ENCODE peak calls at places on chromosomes 5 and 9, in five cellular contexts. One of them, this sample, is unnamed.

GRCh38 chr5:73448072-73448432 is 525 bp downstream of the FOXD1 start:
- DNase-seq in HepG2: no peak
- DNase-seq in K562: peak
- DNase-seq in A549: no peak
- DNase-seq in GM12878: no peak
- DNase-seq in this sample: peak

GRCh38 chr5:110865400-110866094 is 126.7 kb downstream of the SLC25A46 start:
- DNase-seq in HepG2: peak
- DNase-seq in K562: peak
- DNase-seq in A549: peak
- DNase-seq in GM12878: no peak
- DNase-seq in this sample: peak

GRCh38 chr9:75130621-75131020 is 42.3 kb downstream of the OSTF1 start:
- DNase-seq in HepG2: no peak
- DNase-seq in K562: no peak
- DNase-seq in A549: no peak
- DNase-seq in GM12878: no peak
- DNase-seq in this sample: no peak

GRCh38 chr9:90274725-90275124 is 367.9 kb downstream of the DIRAS2 start:
- DNase-seq in HepG2: no peak
- DNase-seq in K562: no peak
- DNase-seq in A549: no peak
- DNase-seq in GM12878: no peak
- DNase-seq in this sample: peak

GRCh38 chr5:84303315-84303714 is 81.4 kb downstream of the EDIL3 start:
- DNase-seq in HepG2: no peak
- DNase-seq in K562: no peak
- DNase-seq in A549: no peak
- DNase-seq in GM12878: no peak
- DNase-seq in this sample: no peak

GRCh38 chr9:2260401-2261306 is 245.5 kb downstream of the SMARCA2 start:
- DNase-seq in HepG2: no peak
- DNase-seq in K562: no peak
- DNase-seq in A549: peak
- DNase-seq in GM12878: no peak
- DNase-seq in this sample: no peak

GRCh38 chr9:76185432-76185831 is 208.8 kb downstream of the RFK start:
- DNase-seq in HepG2: no peak
- DNase-seq in K562: no peak
- DNase-seq in A549: no peak
- DNase-seq in GM12878: no peak
- DNase-seq in this sample: no peak

GRCh38 chr5:53071738-53072137 is 37.8 kb downstream of the MOCS2 start:
- DNase-seq in HepG2: no peak
- DNase-seq in K562: no peak
- DNase-seq in A549: no peak
- DNase-seq in GM12878: no peak
- DNase-seq in this sample: no peak

GRCh38 chr9:32782476-32783167 is 718 bp upstream of the TMEM215 start:
- DNase-seq in HepG2: no peak
- DNase-seq in K562: no peak
- DNase-seq in A549: no peak
- DNase-seq in GM12878: no peak
- DNase-seq in this sample: peak

GRCh38 chr5:42811591-42812392 is at the start of gene SELENOP:
- DNase-seq in HepG2: peak
- DNase-seq in K562: no peak
- DNase-seq in A549: no peak
- DNase-seq in GM12878: peak
- DNase-seq in this sample: peak

GRCh38 chr9:33458444-33458843 is 11.1 kb upstream of the AQP3 start:
- DNase-seq in HepG2: peak
- DNase-seq in K562: peak
- DNase-seq in A549: peak
- DNase-seq in GM12878: peak
- DNase-seq in this sample: no peak

GRCh38 chr5:107979272-107979671 is 308.5 kb upstream of the EFNA5 start:
- DNase-seq in HepG2: no peak
- DNase-seq in K562: no peak
- DNase-seq in A549: no peak
- DNase-seq in GM12878: no peak
- DNase-seq in this sample: no peak

GRCh38 chr5:67090593-67090992 is 106.0 kb downstream of the CD180 start:
- DNase-seq in HepG2: no peak
- DNase-seq in K562: no peak
- DNase-seq in A549: no peak
- DNase-seq in GM12878: no peak
- DNase-seq in this sample: no peak

GRCh38 chr5:41057231-41057630 is 13.9 kb downstream of the MROH2B start:
- DNase-seq in HepG2: no peak
- DNase-seq in K562: no peak
- DNase-seq in A549: no peak
- DNase-seq in GM12878: no peak
- DNase-seq in this sample: no peak

GRCh38 chr5:167582263-167582662 is 709.2 kb upstream of the WWC1 start:
- DNase-seq in HepG2: no peak
- DNase-seq in K562: no peak
- DNase-seq in A549: peak
- DNase-seq in GM12878: no peak
- DNase-seq in this sample: no peak

GRCh38 chr5:53303105-53303504 is 177.3 kb upstream of the FST start:
- DNase-seq in HepG2: no peak
- DNase-seq in K562: no peak
- DNase-seq in A549: no peak
- DNase-seq in GM12878: no peak
- DNase-seq in this sample: no peak

GRCh38 chr5:147568710-147569109 is 58.8 kb upstream of the DPYSL3 start:
- DNase-seq in HepG2: no peak
- DNase-seq in K562: no peak
- DNase-seq in A549: no peak
- DNase-seq in GM12878: no peak
- DNase-seq in this sample: peak

GRCh38 chr5:134507495-134507894 is 18.0 kb upstream of the JADE2 start:
- DNase-seq in HepG2: no peak
- DNase-seq in K562: no peak
- DNase-seq in A549: no peak
- DNase-seq in GM12878: no peak
- DNase-seq in this sample: no peak

GRCh38 chr9:109986423-109987055 is 206.5 kb downstream of the PALM2AKAP2 start:
- DNase-seq in HepG2: no peak
- DNase-seq in K562: no peak
- DNase-seq in A549: no peak
- DNase-seq in GM12878: no peak
- DNase-seq in this sample: no peak

GRCh38 chr5:119335261-119335677 is 20.6 kb upstream of the TNFAIP8 start:
- DNase-seq in HepG2: no peak
- DNase-seq in K562: no peak
- DNase-seq in A549: no peak
- DNase-seq in GM12878: no peak
- DNase-seq in this sample: no peak

GRCh38 chr5:39755986-39756385 is 331.2 kb upstream of the DAB2 start:
- DNase-seq in HepG2: no peak
- DNase-seq in K562: peak
- DNase-seq in A549: peak
- DNase-seq in GM12878: no peak
- DNase-seq in this sample: peak

GRCh38 chr9:35910613-35911488 is 1.6 kb downstream of the SPAAR start:
- DNase-seq in HepG2: peak
- DNase-seq in K562: peak
- DNase-seq in A549: peak
- DNase-seq in GM12878: no peak
- DNase-seq in this sample: peak

GRCh38 chr9:124309665-124310064 is 51.9 kb downstream of the NEK6 start:
- DNase-seq in HepG2: peak
- DNase-seq in K562: no peak
- DNase-seq in A549: peak
- DNase-seq in GM12878: no peak
- DNase-seq in this sample: peak

GRCh38 chr9:114214686-114215397 is 59.5 kb downstream of the COL27A1 start:
- DNase-seq in HepG2: no peak
- DNase-seq in K562: no peak
- DNase-seq in A549: no peak
- DNase-seq in GM12878: no peak
- DNase-seq in this sample: no peak

GRCh38 chr9:105887679-105888078 is 193.3 kb downstream of the TMEM38B start:
- DNase-seq in HepG2: no peak
- DNase-seq in K562: no peak
- DNase-seq in A549: no peak
- DNase-seq in GM12878: no peak
- DNase-seq in this sample: no peak

DNA sequence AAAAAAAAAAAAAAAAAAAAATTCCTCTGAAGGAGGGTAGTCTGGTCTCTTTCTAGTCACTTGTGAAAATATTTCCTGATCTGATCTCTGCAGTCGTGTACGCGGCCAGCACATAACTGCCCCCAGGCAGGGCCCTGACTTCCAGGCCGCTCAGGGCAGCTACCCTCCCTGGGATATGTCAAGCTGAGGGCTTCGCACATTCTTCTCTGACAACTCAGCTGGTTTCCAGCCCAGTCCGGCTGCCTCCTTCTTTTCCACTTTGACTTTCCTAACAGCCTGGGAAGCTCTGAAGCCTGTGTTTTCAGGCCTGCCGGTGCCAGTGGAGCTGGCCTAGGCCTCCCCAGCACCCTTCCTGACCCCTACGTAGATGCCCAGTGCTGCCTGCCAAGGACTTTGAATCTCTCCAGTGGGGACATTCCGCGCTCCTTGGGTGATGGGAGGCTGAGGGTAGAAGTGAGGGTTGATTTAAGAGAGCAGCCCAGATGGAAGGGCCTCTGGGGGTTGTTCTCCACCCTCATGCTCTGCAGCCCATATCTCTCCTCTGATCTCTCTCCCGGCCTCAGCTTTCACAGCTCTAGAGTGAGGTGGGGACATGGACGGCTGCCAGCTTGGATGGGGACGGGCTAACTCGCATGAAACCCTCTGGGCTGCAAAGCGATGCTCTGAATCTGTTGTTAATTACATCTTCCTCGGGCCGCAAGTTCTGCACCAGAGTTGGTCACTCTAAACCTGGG is 20.7 kb downstream of the COL5A1 start:
- DNase-seq in HepG2: no peak
- DNase-seq in K562: no peak
- DNase-seq in A549: no peak
- DNase-seq in GM12878: no peak
- DNase-seq in this sample: no peak
- TF ChIP-seq JUNB in HepG2: no peak
- TF ChIP-seq JUNB in K562: no peak
- TF ChIP-seq JUNB in A549: no peak
- TF ChIP-seq JUNB in GM12878: no peak
- TF ChIP-seq JUNB in this sample: no peak

GRCh38 chr5:139708434-139708849 is 60.3 kb downstream of the CXXC5 start:
- DNase-seq in HepG2: no peak
- DNase-seq in K562: no peak
- DNase-seq in A549: no peak
- DNase-seq in GM12878: no peak
- DNase-seq in this sample: peak
- H3K27ac ChIP-seq in HepG2: peak
- H3K27ac ChIP-seq in K562: peak
- H3K27ac ChIP-seq in A549: peak
- H3K27ac ChIP-seq in GM12878: no peak
- H3K27ac ChIP-seq in this sample: peak

GRCh38 chr5:32168460-32169033 is 5.6 kb downstream of the GOLPH3 start:
- DNase-seq in HepG2: no peak
- DNase-seq in K562: no peak
- DNase-seq in A549: no peak
- DNase-seq in GM12878: no peak
- DNase-seq in this sample: no peak

GRCh38 chr5:32172908-32173393 is 1.2 kb downstream of the GOLPH3 start:
- DNase-seq in HepG2: no peak
- DNase-seq in K562: no peak
- DNase-seq in A549: peak
- DNase-seq in GM12878: no peak
- DNase-seq in this sample: no peak

GRCh38 chr5:32170303-32171170 is 3.6 kb downstream of the GOLPH3 start:
- DNase-seq in HepG2: no peak
- DNase-seq in K562: no peak
- DNase-seq in A549: no peak
- DNase-seq in GM12878: no peak
- DNase-seq in this sample: no peak

GRCh38 chr5:32174011-32174866 is at the start of gene GOLPH3:
- DNase-seq in HepG2: peak
- DNase-seq in K562: peak
- DNase-seq in A549: peak
- DNase-seq in GM12878: no peak
- DNase-seq in this sample: peak

GRCh38 chr5:32173394-32174010 is 617 bp downstream of the GOLPH3 start:
- DNase-seq in HepG2: peak
- DNase-seq in K562: peak
- DNase-seq in A549: peak
- DNase-seq in GM12878: no peak
- DNase-seq in this sample: peak
- TF ChIP-seq JUNB in HepG2: no peak
- TF ChIP-seq JUNB in K562: no peak
- TF ChIP-seq JUNB in A549: no peak
- TF ChIP-seq JUNB in GM12878: no peak
- TF ChIP-seq JUNB in this sample: no peak

GRCh38 chr9:127973169-127974001 is 7.4 kb downstream of the EEIG1 start:
- DNase-seq in HepG2: no peak
- DNase-seq in K562: no peak
- DNase-seq in A549: no peak
- DNase-seq in GM12878: no peak
- DNase-seq in this sample: no peak
- H3K27ac ChIP-seq in HepG2: no peak
- H3K27ac ChIP-seq in K562: no peak
- H3K27ac ChIP-seq in A549: peak
- H3K27ac ChIP-seq in GM12878: no peak
- H3K27ac ChIP-seq in this sample: peak

DNA sequence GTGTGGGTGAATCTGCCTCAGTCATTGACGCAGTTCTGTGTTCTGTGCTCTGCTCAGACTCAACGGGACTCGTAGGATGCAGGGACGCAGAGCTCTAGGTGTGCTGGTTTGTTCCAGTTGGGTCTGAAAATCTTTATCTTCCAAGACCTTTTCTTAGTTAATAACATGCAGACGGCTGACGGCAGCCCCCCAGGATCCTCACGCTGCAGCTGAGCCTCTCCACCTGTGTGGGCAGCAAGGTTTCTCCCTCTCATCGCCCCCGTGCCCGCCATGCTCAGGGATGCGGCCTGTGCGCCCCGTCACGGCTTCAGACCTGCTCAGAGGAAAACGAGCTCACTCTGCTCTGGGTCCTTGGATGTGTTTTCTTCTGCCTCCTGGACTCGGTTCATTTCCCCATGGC is 6.3 kb upstream of the SLC9A3 start:
- DNase-seq in HepG2: no peak
- DNase-seq in K562: no peak
- DNase-seq in A549: no peak
- DNase-seq in GM12878: no peak
- DNase-seq in this sample: no peak
- TF ChIP-seq JUNB in HepG2: no peak
- TF ChIP-seq JUNB in K562: no peak
- TF ChIP-seq JUNB in A549: no peak
- TF ChIP-seq JUNB in GM12878: no peak
- TF ChIP-seq JUNB in this sample: no peak

DNA sequence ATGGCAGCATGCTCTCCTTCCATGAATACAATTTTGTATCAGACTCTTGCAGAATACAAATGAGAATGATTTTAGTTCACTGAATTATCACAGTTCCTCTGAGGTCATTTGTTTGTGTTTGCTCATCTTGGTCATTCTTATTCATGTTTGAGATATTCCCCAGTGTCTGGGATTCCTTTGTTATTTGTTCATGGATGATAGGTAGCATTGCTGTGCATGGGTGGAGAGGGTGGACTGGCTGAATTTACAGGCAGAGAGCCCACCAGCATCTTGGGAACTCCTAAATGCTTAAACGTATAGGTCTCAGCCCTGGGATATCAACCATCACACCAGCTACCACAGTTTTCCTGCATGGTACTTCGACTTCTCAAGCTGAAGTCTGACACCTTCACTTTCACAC is 459.8 kb downstream of the CCDC171 start:
- DNase-seq in HepG2: no peak
- DNase-seq in K562: no peak
- DNase-seq in A549: no peak
- DNase-seq in GM12878: no peak
- DNase-seq in this sample: no peak
- H3K27ac ChIP-seq in HepG2: no peak
- H3K27ac ChIP-seq in K562: no peak
- H3K27ac ChIP-seq in A549: peak
- H3K27ac ChIP-seq in GM12878: no peak
- H3K27ac ChIP-seq in this sample: no peak